ENCODE peak calls at places on chromosomes 16 and 17, in eight cellular contexts. One of them, this sample, is unnamed.

GRCh38 chr17:50535407-50535806 is 2.9 kb downstream of the EPN3 start:
- DNase-seq in fibroblast of lung: no peak
- DNase-seq in CD4-positive, alpha-beta T cell: no peak
- DNase-seq in adrenal gland: no peak
- DNase-seq in AG10803: no peak
- DNase-seq in heart left ventricle: no peak
- DNase-seq in osteocyte: no peak
- DNase-seq in endothelial cell: no peak
- DNase-seq in this sample: no peak

GRCh38 chr17:29151567-29151966 is 28.6 kb downstream of the MYO18A start:
- DNase-seq in fibroblast of lung: no peak
- DNase-seq in AG10803: peak
- DNase-seq in osteocyte: no peak
- DNase-seq in adrenal gland: no peak
- DNase-seq in CD4-positive, alpha-beta T cell: no peak
- DNase-seq in endothelial cell: no peak
- DNase-seq in heart left ventricle: no peak
- DNase-seq in this sample: no peak

GRCh38 chr16:85363427-85363826 is 249.7 kb upstream of the GSE1 start:
- DNase-seq in CD4-positive, alpha-beta T cell: no peak
- DNase-seq in endothelial cell: no peak
- DNase-seq in heart left ventricle: no peak
- DNase-seq in adrenal gland: no peak
- DNase-seq in fibroblast of lung: no peak
- DNase-seq in osteocyte: no peak
- DNase-seq in AG10803: no peak
- DNase-seq in this sample: no peak

GRCh38 chr17:56772442-56772841 is 61.3 kb downstream of the C17orf67 start:
- DNase-seq in CD4-positive, alpha-beta T cell: no peak
- DNase-seq in AG10803: no peak
- DNase-seq in endothelial cell: no peak
- DNase-seq in osteocyte: no peak
- DNase-seq in fibroblast of lung: no peak
- DNase-seq in adrenal gland: no peak
- DNase-seq in heart left ventricle: no peak
- DNase-seq in this sample: no peak

GRCh38 chr17:68296217-68297140 is 5.2 kb downstream of the ARSG start:
- DNase-seq in heart left ventricle: no peak
- DNase-seq in CD4-positive, alpha-beta T cell: peak
- DNase-seq in endothelial cell: no peak
- DNase-seq in AG10803: no peak
- DNase-seq in adrenal gland: no peak
- DNase-seq in fibroblast of lung: no peak
- DNase-seq in osteocyte: no peak
- DNase-seq in this sample: peak

GRCh38 chr16:6926341-6926740 is 406.3 kb upstream of the RBFOX1 start:
- DNase-seq in fibroblast of lung: no peak
- DNase-seq in AG10803: no peak
- DNase-seq in adrenal gland: no peak
- DNase-seq in CD4-positive, alpha-beta T cell: no peak
- DNase-seq in osteocyte: no peak
- DNase-seq in endothelial cell: no peak
- DNase-seq in heart left ventricle: no peak
- DNase-seq in this sample: no peak

GRCh38 chr16:68752602-68753001 is 15.5 kb downstream of the CDH1 start:
- DNase-seq in AG10803: no peak
- DNase-seq in CD4-positive, alpha-beta T cell: no peak
- DNase-seq in endothelial cell: no peak
- DNase-seq in osteocyte: no peak
- DNase-seq in fibroblast of lung: no peak
- DNase-seq in heart left ventricle: no peak
- DNase-seq in adrenal gland: no peak
- DNase-seq in this sample: no peak

GRCh38 chr16:15777533-15778203 is 79.2 kb downstream of the MYH11 start:
- DNase-seq in fibroblast of lung: peak
- DNase-seq in CD4-positive, alpha-beta T cell: no peak
- DNase-seq in adrenal gland: no peak
- DNase-seq in heart left ventricle: no peak
- DNase-seq in endothelial cell: peak
- DNase-seq in osteocyte: no peak
- DNase-seq in AG10803: peak
- DNase-seq in this sample: peak

GRCh38 chr16:85523602-85524364 is 89.3 kb upstream of the GSE1 start:
- DNase-seq in fibroblast of lung: peak
- DNase-seq in CD4-positive, alpha-beta T cell: no peak
- DNase-seq in heart left ventricle: peak
- DNase-seq in osteocyte: peak
- DNase-seq in adrenal gland: no peak
- DNase-seq in AG10803: peak
- DNase-seq in endothelial cell: no peak
- DNase-seq in this sample: peak

GRCh38 chr17:83154311-83155127 is 75.1 kb downstream of the METRNL start:
- DNase-seq in endothelial cell: no peak
- DNase-seq in CD4-positive, alpha-beta T cell: no peak
- DNase-seq in AG10803: no peak
- DNase-seq in osteocyte: peak
- DNase-seq in fibroblast of lung: no peak
- DNase-seq in heart left ventricle: no peak
- DNase-seq in adrenal gland: no peak
- DNase-seq in this sample: no peak

GRCh38 chr17:56978441-56979090 is 635 bp downstream of the SCPEP1 start:
- DNase-seq in AG10803: no peak
- DNase-seq in adrenal gland: peak
- DNase-seq in CD4-positive, alpha-beta T cell: no peak
- DNase-seq in heart left ventricle: no peak
- DNase-seq in osteocyte: peak
- DNase-seq in endothelial cell: no peak
- DNase-seq in fibroblast of lung: peak
- DNase-seq in this sample: no peak

GRCh38 chr16:66486773-66487579 is 59.9 kb downstream of the BEAN1 start:
- DNase-seq in CD4-positive, alpha-beta T cell: no peak
- DNase-seq in fibroblast of lung: peak
- DNase-seq in heart left ventricle: no peak
- DNase-seq in AG10803: peak
- DNase-seq in adrenal gland: peak
- DNase-seq in endothelial cell: no peak
- DNase-seq in osteocyte: peak
- DNase-seq in this sample: no peak

GRCh38 chr17:65093930-65094329 is 37.4 kb upstream of the GNA13 start:
- DNase-seq in heart left ventricle: no peak
- DNase-seq in AG10803: no peak
- DNase-seq in adrenal gland: no peak
- DNase-seq in endothelial cell: no peak
- DNase-seq in osteocyte: no peak
- DNase-seq in CD4-positive, alpha-beta T cell: no peak
- DNase-seq in fibroblast of lung: no peak
- DNase-seq in this sample: peak
- TF ChIP-seq CTCF in heart left ventricle: no peak
- TF ChIP-seq CTCF in AG10803: peak
- TF ChIP-seq CTCF in adrenal gland: no peak
- TF ChIP-seq CTCF in endothelial cell: peak
- TF ChIP-seq CTCF in osteocyte: peak
- TF ChIP-seq CTCF in CD4-positive, alpha-beta T cell: no peak
- TF ChIP-seq CTCF in fibroblast of lung: peak
- TF ChIP-seq CTCF in this sample: peak

GRCh38 chr16:2770057-2770780 is 6.9 kb downstream of the ELOB start:
- DNase-seq in CD4-positive, alpha-beta T cell: no peak
- DNase-seq in endothelial cell: no peak
- DNase-seq in AG10803: no peak
- DNase-seq in adrenal gland: no peak
- DNase-seq in osteocyte: no peak
- DNase-seq in fibroblast of lung: no peak
- DNase-seq in heart left ventricle: no peak
- DNase-seq in this sample: no peak
- TF ChIP-seq CTCF in CD4-positive, alpha-beta T cell: no peak
- TF ChIP-seq CTCF in endothelial cell: no peak
- TF ChIP-seq CTCF in AG10803: no peak
- TF ChIP-seq CTCF in adrenal gland: no peak
- TF ChIP-seq CTCF in osteocyte: no peak
- TF ChIP-seq CTCF in fibroblast of lung: no peak
- TF ChIP-seq CTCF in heart left ventricle: no peak
- TF ChIP-seq CTCF in this sample: peak

GRCh38 chr17:15456486-15456885 is 10.9 kb downstream of the CDRT4 start:
- DNase-seq in CD4-positive, alpha-beta T cell: no peak
- DNase-seq in AG10803: peak
- DNase-seq in endothelial cell: no peak
- DNase-seq in adrenal gland: no peak
- DNase-seq in heart left ventricle: no peak
- DNase-seq in osteocyte: no peak
- DNase-seq in fibroblast of lung: no peak
- DNase-seq in this sample: no peak

GRCh38 chr17:15453782-15454181 is 13.6 kb downstream of the CDRT4 start:
- DNase-seq in endothelial cell: no peak
- DNase-seq in adrenal gland: no peak
- DNase-seq in osteocyte: no peak
- DNase-seq in heart left ventricle: no peak
- DNase-seq in fibroblast of lung: no peak
- DNase-seq in CD4-positive, alpha-beta T cell: no peak
- DNase-seq in AG10803: peak
- DNase-seq in this sample: no peak

GRCh38 chr17:15457723-15458094 is 9.7 kb downstream of the CDRT4 start:
- DNase-seq in fibroblast of lung: no peak
- DNase-seq in heart left ventricle: no peak
- DNase-seq in AG10803: peak
- DNase-seq in CD4-positive, alpha-beta T cell: no peak
- DNase-seq in adrenal gland: no peak
- DNase-seq in endothelial cell: no peak
- DNase-seq in osteocyte: peak
- DNase-seq in this sample: no peak

GRCh38 chr17:15454328-15454727 is 13.1 kb downstream of the CDRT4 start:
- DNase-seq in adrenal gland: no peak
- DNase-seq in heart left ventricle: no peak
- DNase-seq in CD4-positive, alpha-beta T cell: no peak
- DNase-seq in AG10803: no peak
- DNase-seq in endothelial cell: no peak
- DNase-seq in fibroblast of lung: no peak
- DNase-seq in osteocyte: no peak
- DNase-seq in this sample: no peak

GRCh38 chr17:15456972-15457722 is 10.3 kb downstream of the CDRT4 start:
- DNase-seq in osteocyte: peak
- DNase-seq in AG10803: peak
- DNase-seq in CD4-positive, alpha-beta T cell: no peak
- DNase-seq in adrenal gland: no peak
- DNase-seq in fibroblast of lung: peak
- DNase-seq in endothelial cell: no peak
- DNase-seq in heart left ventricle: peak
- DNase-seq in this sample: no peak
- TF ChIP-seq CTCF in osteocyte: peak
- TF ChIP-seq CTCF in AG10803: peak
- TF ChIP-seq CTCF in CD4-positive, alpha-beta T cell: no peak
- TF ChIP-seq CTCF in adrenal gland: no peak
- TF ChIP-seq CTCF in fibroblast of lung: peak
- TF ChIP-seq CTCF in endothelial cell: no peak
- TF ChIP-seq CTCF in heart left ventricle: peak
- TF ChIP-seq CTCF in this sample: no peak

GRCh38 chr17:12634789-12635414 is 30.8 kb upstream of the MYOCD start:
- DNase-seq in CD4-positive, alpha-beta T cell: no peak
- DNase-seq in osteocyte: no peak
- DNase-seq in endothelial cell: peak
- DNase-seq in heart left ventricle: no peak
- DNase-seq in fibroblast of lung: no peak
- DNase-seq in adrenal gland: no peak
- DNase-seq in AG10803: no peak
- DNase-seq in this sample: no peak
- TF ChIP-seq CTCF in CD4-positive, alpha-beta T cell: no peak
- TF ChIP-seq CTCF in osteocyte: no peak
- TF ChIP-seq CTCF in endothelial cell: no peak
- TF ChIP-seq CTCF in heart left ventricle: no peak
- TF ChIP-seq CTCF in fibroblast of lung: no peak
- TF ChIP-seq CTCF in adrenal gland: no peak
- TF ChIP-seq CTCF in AG10803: no peak
- TF ChIP-seq CTCF in this sample: no peak

DNA sequence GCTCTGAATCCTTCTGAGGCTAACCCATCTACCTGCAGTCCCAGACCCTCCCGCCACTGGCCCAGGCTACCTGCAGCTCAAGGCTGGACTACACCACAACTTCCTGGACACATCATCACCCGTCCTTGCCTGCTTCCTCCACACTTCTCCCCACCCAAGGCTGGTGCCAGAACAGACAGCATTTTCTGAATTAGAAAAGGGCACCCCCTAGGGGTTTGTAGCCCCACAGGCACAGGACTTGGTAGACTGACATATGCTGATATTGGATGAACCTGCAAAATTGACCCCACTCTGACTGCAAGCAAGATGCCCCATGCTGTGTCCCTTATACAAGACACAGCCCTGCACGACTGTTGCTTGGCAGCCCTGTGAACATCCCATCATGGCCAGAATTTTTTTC is 271.5 kb upstream of the C16orf82 start:
- DNase-seq in AG10803: no peak
- DNase-seq in heart left ventricle: no peak
- DNase-seq in endothelial cell: peak
- DNase-seq in fibroblast of lung: no peak
- DNase-seq in adrenal gland: no peak
- DNase-seq in CD4-positive, alpha-beta T cell: no peak
- DNase-seq in osteocyte: no peak
- DNase-seq in this sample: peak
- TF ChIP-seq CTCF in AG10803: no peak
- TF ChIP-seq CTCF in heart left ventricle: no peak
- TF ChIP-seq CTCF in endothelial cell: no peak
- TF ChIP-seq CTCF in fibroblast of lung: no peak
- TF ChIP-seq CTCF in adrenal gland: no peak
- TF ChIP-seq CTCF in CD4-positive, alpha-beta T cell: no peak
- TF ChIP-seq CTCF in osteocyte: no peak
- TF ChIP-seq CTCF in this sample: peak

GRCh38 chr16:56793504-56793903 is 63.6 kb downstream of the NUP93 start:
- DNase-seq in adrenal gland: peak
- DNase-seq in fibroblast of lung: peak
- DNase-seq in CD4-positive, alpha-beta T cell: no peak
- DNase-seq in heart left ventricle: no peak
- DNase-seq in AG10803: peak
- DNase-seq in osteocyte: no peak
- DNase-seq in endothelial cell: peak
- DNase-seq in this sample: peak

GRCh38 chr16:56792960-56793359 is 63.0 kb downstream of the NUP93 start:
- DNase-seq in heart left ventricle: no peak
- DNase-seq in endothelial cell: no peak
- DNase-seq in adrenal gland: no peak
- DNase-seq in fibroblast of lung: no peak
- DNase-seq in osteocyte: no peak
- DNase-seq in AG10803: no peak
- DNase-seq in CD4-positive, alpha-beta T cell: no peak
- DNase-seq in this sample: no peak

GRCh38 chr16:56788435-56788834 is 58.5 kb downstream of the NUP93 start:
- DNase-seq in adrenal gland: no peak
- DNase-seq in osteocyte: no peak
- DNase-seq in heart left ventricle: no peak
- DNase-seq in endothelial cell: no peak
- DNase-seq in CD4-positive, alpha-beta T cell: no peak
- DNase-seq in fibroblast of lung: no peak
- DNase-seq in AG10803: no peak
- DNase-seq in this sample: no peak

GRCh38 chr16:56787185-56787584 is 57.3 kb downstream of the NUP93 start:
- DNase-seq in fibroblast of lung: no peak
- DNase-seq in CD4-positive, alpha-beta T cell: no peak
- DNase-seq in AG10803: no peak
- DNase-seq in endothelial cell: no peak
- DNase-seq in adrenal gland: no peak
- DNase-seq in osteocyte: no peak
- DNase-seq in heart left ventricle: no peak
- DNase-seq in this sample: peak

GRCh38 chr16:56789360-56789759 is 59.4 kb downstream of the NUP93 start:
- DNase-seq in CD4-positive, alpha-beta T cell: no peak
- DNase-seq in adrenal gland: peak
- DNase-seq in heart left ventricle: peak
- DNase-seq in AG10803: peak
- DNase-seq in fibroblast of lung: peak
- DNase-seq in endothelial cell: no peak
- DNase-seq in osteocyte: no peak
- DNase-seq in this sample: no peak
- TF ChIP-seq CTCF in CD4-positive, alpha-beta T cell: no peak
- TF ChIP-seq CTCF in adrenal gland: peak
- TF ChIP-seq CTCF in heart left ventricle: peak
- TF ChIP-seq CTCF in AG10803: peak
- TF ChIP-seq CTCF in fibroblast of lung: peak
- TF ChIP-seq CTCF in endothelial cell: no peak
- TF ChIP-seq CTCF in osteocyte: peak
- TF ChIP-seq CTCF in this sample: peak